ENCODE peak calls at places on chromosomes 6 and 20, in eight cellular contexts. A is breast epithelium, D is HL-60, H is heart left ventricle, O is esophagus squamous epithelium, Y is AG10803, S is sigmoid colon, K is nephron progenitor cell. Z is an unnamed sample.
A peak's percentile ranks its signal among the peaks of the same experiment; 100 is the strongest.

GRCh38 chr20:5643936-5644335 is 106.3 kb upstream of the SHLD1 start:
- DNase-seq in A (no peak), D (no peak), H (no peak), O (no peak), Y (no peak), S (no peak), K (no peak), Z (no peak)

GRCh38 chr6:157281570-157281969 is 41.7 kb downstream of the TMEM242 start:
- DNase-seq in A (no peak), D (no peak), H (peak; percentile 49), O (no peak), Y (peak; percentile 13), S (no peak), K (no peak), Z (no peak)

GRCh38 chr6:167968091-167968490 is 29.4 kb upstream of the KIF25 start:
- DNase-seq in A (no peak), D (peak; percentile 0), H (no peak), O (no peak), Y (no peak), S (no peak), K (peak; percentile 46), Z (no peak)

GRCh38 chr6:15447546-15448232 is 201.8 kb downstream of the JARID2 start:
- DNase-seq in A (no peak), D (no peak), H (no peak), O (no peak), Y (no peak), S (no peak), K (no peak), Z (no peak)

GRCh38 chr20:461254-462198 is 807 bp downstream of the TBC1D20 start:
- DNase-seq in A (no peak), D (no peak), H (peak; percentile 50), O (no peak), Y (peak; percentile 56), S (peak; percentile 77), K (peak; percentile 65), Z (peak; percentile 82)

GRCh38 chr6:165218816-165219215 is 90.6 kb downstream of the C6orf118 start:
- DNase-seq in A (no peak), D (no peak), H (no peak), O (no peak), Y (peak; percentile 65), S (no peak), K (no peak), Z (no peak)

GRCh38 chr20:62047666-62048345 is 17.9 kb downstream of the TAF4 start:
- DNase-seq in A (no peak), D (no peak), H (no peak), O (no peak), Y (no peak), S (peak; percentile 50), K (no peak), Z (no peak)

GRCh38 chr6:29617782-29618557 is 15.0 kb downstream of the GABBR1 start:
- DNase-seq in A (no peak), D (no peak), H (no peak), O (no peak), Y (no peak), S (no peak), K (no peak), Z (no peak)

GRCh38 chr6:143165315-143165855 is 104.7 kb downstream of the AIG1 start:
- DNase-seq in A (no peak), D (no peak), H (no peak), O (no peak), Y (no peak), S (no peak), K (no peak), Z (no peak)

GRCh38 chr20:7716286-7716972 is 223.8 kb downstream of the HAO1 start:
- DNase-seq in A (no peak), D (no peak), H (no peak), O (no peak), Y (no peak), S (no peak), K (no peak), Z (no peak)

GRCh38 chr6:162371133-162371532 is 356.4 kb downstream of the PRKN start:
- DNase-seq in A (no peak), D (no peak), H (no peak), O (no peak), Y (no peak), S (no peak), K (no peak), Z (no peak)

GRCh38 chr20:58389324-58389967 is 417 bp downstream of the VAPB start:
- DNase-seq in A (no peak), D (peak; percentile 45), H (peak; percentile 32), O (no peak), Y (peak; percentile 49), S (peak; percentile 72), K (peak; percentile 51), Z (no peak)

GRCh38 chr6:142887534-142887933 is 57.4 kb downstream of the HIVEP2 start:
- DNase-seq in A (no peak), D (no peak), H (no peak), O (no peak), Y (no peak), S (no peak), K (no peak), Z (no peak)

DNA sequence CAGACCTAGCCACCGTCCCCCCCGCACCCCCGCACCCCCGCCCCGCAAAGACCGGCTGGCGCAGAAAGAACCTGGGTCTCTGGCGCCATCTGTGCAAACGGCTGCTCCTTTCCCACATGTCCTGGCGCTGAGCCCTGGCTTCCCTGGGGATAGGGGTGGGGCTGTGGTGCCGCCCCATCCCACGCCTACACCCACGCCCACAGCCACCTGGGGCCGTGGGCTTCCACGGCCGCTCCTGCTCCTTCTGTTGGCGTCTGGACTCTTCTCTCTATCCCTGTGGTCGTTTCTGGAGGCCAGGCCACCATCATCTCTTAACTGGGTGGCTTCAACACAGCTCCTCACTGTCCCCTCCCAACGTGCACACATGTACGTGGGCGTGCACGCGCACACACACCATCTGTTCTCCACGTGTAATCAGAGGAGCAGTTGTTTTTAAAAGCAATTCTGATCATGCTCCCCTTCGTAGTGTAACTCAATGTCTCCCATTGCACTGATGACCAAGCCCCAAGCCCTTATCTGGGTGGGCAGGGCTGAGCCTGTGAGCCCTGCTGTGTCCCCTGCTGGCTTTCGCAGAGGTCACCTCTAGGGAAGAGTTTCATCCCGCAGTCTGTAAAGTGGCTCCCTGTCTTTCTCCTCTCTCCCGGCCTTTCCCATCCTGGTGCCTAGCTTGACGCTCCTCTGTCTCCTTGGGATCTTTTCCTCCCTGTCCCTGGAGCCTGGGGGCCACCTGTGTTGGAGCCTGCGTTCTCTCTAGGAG is 31.9 kb upstream of the FAM83D start:
- DNase-seq in A (no peak), D (no peak), H (no peak), O (no peak), Y (no peak), S (no peak), K (no peak), Z (no peak)
- TF ChIP-seq CTCF in A (no peak), D (no peak), H (no peak), O (no peak), Y (no peak), S (no peak), K (no peak), Z (no peak)

GRCh38 chr6:137570307-137570832 is 76.2 kb upstream of the OLIG3 start:
- DNase-seq in A (no peak), D (no peak), H (no peak), O (no peak), Y (no peak), S (no peak), K (no peak), Z (no peak)

GRCh38 chr6:137568067-137568466 is 73.9 kb upstream of the OLIG3 start:
- DNase-seq in A (no peak), D (no peak), H (no peak), O (no peak), Y (no peak), S (no peak), K (no peak), Z (no peak)

GRCh38 chr6:137573739-137574138 is 79.5 kb upstream of the OLIG3 start:
- DNase-seq in A (no peak), D (no peak), H (no peak), O (no peak), Y (no peak), S (no peak), K (no peak), Z (no peak)

DNA sequence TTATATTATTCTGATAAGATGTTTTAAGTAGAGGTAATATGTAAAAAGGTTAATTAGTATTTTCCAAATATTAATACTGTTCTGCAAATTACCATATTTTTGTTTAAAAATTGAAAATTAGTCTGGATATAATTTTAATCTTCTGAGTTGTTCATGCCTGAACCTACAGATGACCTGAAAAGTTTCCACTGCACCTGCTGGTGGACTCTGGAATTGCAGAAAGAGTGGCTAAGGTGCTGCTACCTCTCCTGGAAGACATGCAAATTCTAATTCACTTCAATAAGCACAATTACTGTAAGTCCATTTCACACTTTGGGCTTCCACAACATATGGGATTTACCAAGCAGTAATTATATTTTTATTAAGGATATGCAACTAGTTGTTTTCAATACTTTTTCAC is 77.7 kb upstream of the OLIG3 start:
- DNase-seq in A (no peak), D (peak; percentile 10), H (no peak), O (no peak), Y (peak; percentile 6), S (no peak), K (peak; percentile 52), Z (no peak)
- TF ChIP-seq CTCF in A (peak; percentile 32), D (peak; percentile 40), H (peak; percentile 28), O (no peak), Y (peak; percentile 59), S (no peak), K (peak; percentile 52), Z (no peak)

DNA sequence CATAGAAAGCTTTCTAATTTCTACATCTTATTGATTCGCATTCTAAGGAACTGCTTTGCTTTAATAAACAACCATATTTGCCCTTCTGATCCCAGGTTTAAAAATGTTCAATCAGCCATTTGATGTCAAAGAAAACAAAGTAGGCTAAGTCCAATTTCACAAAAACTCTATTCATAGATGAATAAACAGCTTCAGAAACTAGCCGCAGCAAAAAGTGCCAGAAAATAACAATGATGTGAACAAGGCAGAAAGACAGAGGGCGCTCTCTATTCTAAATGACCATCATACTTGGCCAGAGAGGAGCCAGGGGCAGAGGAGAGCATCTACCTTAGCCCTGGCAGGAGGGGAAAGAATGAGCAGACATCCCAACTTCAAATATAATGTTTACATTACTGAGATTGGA is 9.7 kb downstream of the CNKSR3 start:
- DNase-seq in A (no peak), D (no peak), H (no peak), O (no peak), Y (no peak), S (no peak), K (no peak), Z (no peak)
- TF ChIP-seq CTCF in A (no peak), D (no peak), H (peak; percentile 9), O (no peak), Y (peak; percentile 30), S (no peak), K (peak; percentile 44), Z (no peak)

DNA sequence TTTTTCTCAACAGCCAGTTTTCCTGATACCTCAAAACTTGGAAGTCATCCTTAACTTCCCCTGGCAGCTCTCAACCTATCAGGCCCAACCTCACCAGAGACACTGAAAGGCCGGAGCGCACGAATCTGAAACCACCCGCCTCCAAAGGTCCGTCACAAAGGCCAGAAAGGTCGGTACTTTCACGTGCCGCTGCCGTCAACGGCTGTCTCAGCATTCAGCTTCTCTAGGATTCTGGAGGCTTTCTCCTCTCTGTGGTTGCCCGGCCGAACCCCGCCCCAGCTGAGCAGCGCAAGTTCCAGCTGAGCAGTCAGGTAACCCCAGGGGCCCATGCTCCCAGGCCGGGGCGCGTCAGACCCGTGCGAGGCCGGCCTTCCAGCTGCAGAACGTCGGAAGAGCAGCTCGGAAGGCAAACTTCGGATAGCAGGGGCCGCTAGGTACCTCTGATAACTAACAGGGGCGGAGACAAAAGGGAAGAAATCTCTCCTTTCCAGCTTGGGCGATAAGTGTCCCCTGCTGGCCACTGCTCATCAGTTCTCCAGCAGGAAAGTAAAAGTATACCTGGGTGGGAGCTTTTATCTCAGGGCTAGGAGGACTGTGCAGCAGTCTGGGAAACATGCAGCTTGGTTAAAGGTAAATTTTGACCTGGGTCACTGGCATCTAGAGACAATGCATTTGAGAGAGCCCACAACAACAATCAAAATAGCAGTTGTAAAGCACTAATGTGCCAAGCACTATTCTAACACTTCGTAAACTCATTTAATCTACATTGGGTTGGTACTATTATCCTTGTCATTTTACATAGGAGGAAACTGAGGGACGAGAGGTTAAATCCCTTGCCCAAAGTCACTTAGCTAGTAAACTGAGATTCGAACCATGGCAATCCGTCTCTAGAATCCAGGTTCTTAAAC is 16.1 kb downstream of the ZSCAN12 start:
- DNase-seq in A (peak; percentile 80), D (no peak), H (peak; percentile 83), O (peak; percentile 52), Y (peak; percentile 65), S (peak; percentile 94), K (peak; percentile 80), Z (peak; percentile 91)
- TF ChIP-seq CTCF in A (no peak), D (no peak), H (peak; percentile 19), O (no peak), Y (peak; percentile 50), S (peak; percentile 39), K (peak; percentile 45), Z (no peak)